ENCODE peak calls at places on chromosomes 5 and 9, in five cellular contexts. W is tibial artery, N is AG10803, T is fibroblast of lung, V is fibroblast of the aortic adventitia. D is an unnamed sample.

GRCh38 chr9:120710110-120710981 is 3.9 kb downstream of the MEGF9 start:
- DNase-seq in N (peak), T (peak), W (no peak), V (peak), D (no peak)

GRCh38 chr5:96968614-96969013 is 32.7 kb downstream of the LNPEP start:
- DNase-seq in N (no peak), W (no peak), V (no peak), T (no peak), D (no peak)

GRCh38 chr9:34190996-34191892 is 12.4 kb downstream of the UBAP1 start:
- DNase-seq in N (peak), V (peak), W (no peak), T (peak), D (no peak)

GRCh38 chr5:130279386-130279785 is 375.1 kb downstream of the CHSY3 start:
- DNase-seq in N (no peak), T (peak), V (peak), W (no peak), D (no peak)

GRCh38 chr9:19465571-19466267 is 56.9 kb downstream of the ACER2 start:
- DNase-seq in T (no peak), N (no peak), W (no peak), V (no peak), D (no peak)

GRCh38 chr9:101977614-101978210 is 239.3 kb upstream of the GRIN3A start:
- DNase-seq in T (peak), W (no peak), V (peak), N (peak), D (no peak)

GRCh38 chr9:16442622-16443021 is 427.8 kb downstream of the BNC2 start:
- DNase-seq in V (peak), W (no peak), N (peak), T (peak), D (no peak)

GRCh38 chr5:95619096-95619495 is 791 bp upstream of the GPR150 start:
- DNase-seq in T (peak), N (no peak), V (peak), W (no peak), D (no peak)

GRCh38 chr5:175572922-175573321 is 84.9 kb upstream of the HRH2 start:
- DNase-seq in N (no peak), V (peak), W (no peak), T (peak), D (peak)

GRCh38 chr9:76595645-76596044 is 136.7 kb downstream of the GCNT1 start:
- DNase-seq in W (no peak), N (no peak), T (no peak), V (no peak), D (no peak)

GRCh38 chr5:67983251-67983941 is 232.2 kb upstream of the PIK3R1 start:
- DNase-seq in W (no peak), N (peak), T (peak), V (peak), D (peak)

GRCh38 chr5:95392593-95393182 is 1.5 kb downstream of the FAM81B start:
- DNase-seq in N (peak), T (peak), V (peak), W (no peak), D (no peak)

GRCh38 chr5:80928073-80928472 is 32.1 kb upstream of the RASGRF2 start:
- DNase-seq in V (no peak), W (no peak), T (no peak), N (no peak), D (no peak)

GRCh38 chr5:177094224-177095087 is 7.7 kb downstream of the FGFR4 start:
- DNase-seq in T (no peak), N (peak), W (no peak), V (peak), D (no peak)

GRCh38 chr5:164627051-164627450 is 1121.6 kb downstream of the MAT2B start:
- DNase-seq in W (no peak), V (peak), T (no peak), N (no peak), D (no peak)

GRCh38 chr9:100884518-100884917 is 144.0 kb upstream of the PLPPR1 start:
- DNase-seq in W (no peak), N (no peak), T (no peak), V (no peak), D (no peak)

GRCh38 chr5:15300141-15300540 is 199.8 kb upstream of the FBXL7 start:
- DNase-seq in V (no peak), N (no peak), T (no peak), W (no peak), D (no peak)

GRCh38 chr5:94693043-94693822 is 74.8 kb downstream of the SLF1 start:
- DNase-seq in W (no peak), T (peak), N (peak), V (peak), D (peak)

GRCh38 chr9:136856078-136856474 is 3.9 kb downstream of the MAMDC4 start:
- DNase-seq in T (no peak), W (peak), V (no peak), N (no peak), D (no peak)

GRCh38 chr5:149646564-149646963 is 65.3 kb downstream of the ARHGEF37 start:
- DNase-seq in V (no peak), T (peak), W (no peak), N (no peak), D (no peak)

GRCh38 chr9:88973281-88974045 is 17.8 kb upstream of the S1PR3 start:
- DNase-seq in T (no peak), W (peak), V (no peak), N (no peak), D (no peak)

GRCh38 chr9:38041564-38042267 is 27.3 kb downstream of the SHB start:
- DNase-seq in W (no peak), T (no peak), N (no peak), V (no peak), D (no peak)

GRCh38 chr5:119318256-119318914 is 37.4 kb upstream of the TNFAIP8 start:
- DNase-seq in V (no peak), N (no peak), W (no peak), T (no peak), D (no peak)

GRCh38 chr5:138274189-138274853 is at the start of gene GFRA3:
- DNase-seq in N (no peak), T (peak), V (peak), W (no peak), D (no peak)

GRCh38 chr5:175809531-175810121 is 61.8 kb upstream of the CPLX2 start:
- DNase-seq in W (no peak), N (peak), V (peak), T (peak), D (peak)

GRCh38 chr5:115389799-115390382 is 93.4 kb upstream of the CCDC112 start:
- DNase-seq in N (no peak), V (no peak), T (no peak), W (no peak), D (no peak)

GRCh38 chr5:181120311-181120710 is 10.7 kb downstream of the OR2V1 start:
- DNase-seq in W (no peak), N (peak), V (no peak), T (peak), D (no peak)

GRCh38 chr5:108639356-108639755 is 108.3 kb upstream of the FER start:
- DNase-seq in N (no peak), V (no peak), T (no peak), W (no peak), D (no peak)

GRCh38 chr5:61245936-61246335 is 83.7 kb upstream of the SMIM15 start:
- DNase-seq in T (peak), N (no peak), V (no peak), W (no peak), D (no peak)

GRCh38 chr5:153629027-153629426 is 138.6 kb downstream of the GRIA1 start:
- DNase-seq in W (peak), V (peak), T (peak), N (peak), D (peak)
- TF ChIP-seq CTCF in W (no peak), V (peak), T (peak), N (peak), D (peak)

DNA sequence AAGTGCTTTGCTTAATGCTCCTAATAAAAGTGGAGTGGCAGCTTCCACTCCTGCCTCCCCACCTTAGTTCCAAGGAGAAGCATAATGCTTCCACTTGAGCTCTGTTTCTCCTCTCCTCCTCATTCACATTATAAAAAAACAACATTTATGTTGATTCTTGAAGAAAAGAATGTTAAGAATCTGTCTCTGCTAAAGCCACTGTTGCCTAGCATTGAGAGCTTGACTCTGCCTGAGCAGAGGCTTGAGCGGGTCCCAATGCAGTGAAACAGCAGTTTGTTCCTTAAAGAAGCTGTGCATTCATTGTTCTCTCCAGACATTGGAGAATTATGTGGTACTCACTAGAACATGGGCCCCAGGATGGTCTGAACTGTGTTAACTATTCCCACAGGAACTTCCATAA is 101.4 kb upstream of the GHR start:
- DNase-seq in T (no peak), W (no peak), N (no peak), V (no peak), D (no peak)
- H3K4me3 ChIP-seq in T (no peak), W (no peak), N (no peak), V (no peak), D (no peak)

GRCh38 chr5:163473613-163474243 is 13.3 kb downstream of the HMMR start:
- DNase-seq in V (peak), W (no peak), T (peak), N (peak), D (no peak)
- TF ChIP-seq CTCF in V (peak), W (peak), T (no peak), N (peak), D (no peak)

GRCh38 chr5:78591227-78591626 is 57.3 kb downstream of the LHFPL2 start:
- DNase-seq in W (no peak), T (peak), N (peak), V (peak), D (peak)
- H3K4me3 ChIP-seq in W (no peak), T (no peak), N (no peak), V (no peak), D (no peak)

GRCh38 chr5:7686794-7687193 is 164.1 kb downstream of the CFAP90 start:
- DNase-seq in N (no peak), W (no peak), V (no peak), T (no peak), D (no peak)
- TF ChIP-seq CTCF in N (no peak), W (no peak), V (no peak), T (no peak), D (no peak)

GRCh38 chr5:157949520-157949919 is 90.6 kb upstream of the CLINT1 start:
- DNase-seq in N (no peak), W (no peak), V (no peak), T (no peak), D (no peak)
- H3K4me3 ChIP-seq in N (no peak), W (no peak), V (no peak), T (no peak), D (no peak)

D was measured in AG09309.